ENCODE peak calls at places on chromosomes 1 and 21, in ten cellular contexts. Q is NCI-H2107, S is fibroblast of lung, B is HuH-7.5, G is cerebellar cortex, D is T follicular helper cell, T is RCC 7860, O is thoracic aorta, J is iPS-NIHi11, P is AG08395. W is an unnamed sample.

GRCh38 chr1:168879906-168880734 is 151.1 kb upstream of the DPT start:
- DNase-seq in T (no peak), S (no peak), J (no peak), P (peak), Q (peak), D (no peak), B (no peak), G (no peak), O (no peak), W (no peak)

GRCh38 chr1:19154876-19155275 is 55.2 kb downstream of the UBR4 start:
- DNase-seq in J (no peak), D (no peak), Q (no peak), G (no peak), S (no peak), P (no peak), T (no peak), O (no peak), B (no peak), W (no peak)

GRCh38 chr1:43711049-43711448 is 3.7 kb downstream of the ST3GAL3 start:
- DNase-seq in T (peak), J (no peak), P (peak), G (no peak), Q (no peak), S (peak), D (no peak), O (no peak), B (no peak), W (no peak)

GRCh38 chr1:77683142-77683835 is 831 bp upstream of the ZZZ3 start:
- DNase-seq in Q (peak), O (peak), P (peak), S (peak), D (peak), G (peak), B (peak), J (peak), T (peak), W (peak)

GRCh38 chr1:1204998-1205768 is 1.2 kb downstream of the TNFRSF18 start:
- DNase-seq in O (no peak), Q (no peak), B (no peak), T (no peak), J (no peak), D (no peak), G (no peak), S (no peak), P (no peak), W (no peak)

GRCh38 chr1:181101581-181102226 is 13.2 kb downstream of the IER5 start:
- DNase-seq in P (no peak), Q (peak), S (peak), O (no peak), B (no peak), J (peak), D (no peak), T (no peak), G (no peak), W (no peak)

GRCh38 chr21:44966135-44967081 is 26.6 kb downstream of the SLX9 start:
- DNase-seq in S (no peak), B (no peak), T (no peak), Q (no peak), D (no peak), P (no peak), G (peak), O (no peak), J (no peak), W (no peak)

GRCh38 chr21:41636636-41637625 is 129.0 kb upstream of the TMPRSS2 start:
- DNase-seq in B (no peak), Q (no peak), G (no peak), T (no peak), O (no peak), D (no peak), P (no peak), J (no peak), S (no peak), W (no peak)

GRCh38 chr1:198837276-198838021 is 198.6 kb downstream of the PTPRC start:
- DNase-seq in D (no peak), O (no peak), Q (no peak), S (no peak), P (no peak), T (no peak), J (no peak), B (no peak), G (no peak), W (no peak)

GRCh38 chr1:235018720-235019444 is 109.8 kb downstream of the TOMM20 start:
- DNase-seq in S (no peak), D (no peak), O (no peak), P (no peak), T (no peak), Q (no peak), G (no peak), B (no peak), J (no peak), W (no peak)